ENCODE peak calls at places on chromosomes 16 and 17, in nine cellular contexts. Q, R, J, D, I, L, O, N and E are unnamed samples.

GRCh38 chr16:60648260-60648659 is 1388.0 kb downstream of the CDH8 start:
- DNase-seq in N (no peak), D (no peak), R (no peak), J (no peak), Q (no peak), L (no peak), I (peak), O (no peak), E (no peak)

GRCh38 chr17:1197379-1197778 is 17.6 kb upstream of the ABR start:
- DNase-seq in I (peak), L (peak), R (no peak), N (no peak), O (peak), D (no peak), Q (peak), J (peak), E (peak)

GRCh38 chr17:81462506-81463125 is 50.0 kb downstream of the ACTG1 start:
- DNase-seq in L (no peak), I (no peak), N (no peak), O (no peak), J (no peak), Q (no peak), R (no peak), D (no peak), E (no peak)

GRCh38 chr17:50558581-50558954 is 1.9 kb upstream of the CACNA1G start:
- DNase-seq in I (no peak), R (no peak), N (no peak), Q (no peak), J (no peak), L (no peak), O (no peak), D (no peak), E (no peak)

GRCh38 chr17:78623541-78623940 is 46.3 kb upstream of the DNAH17 start:
- DNase-seq in O (no peak), I (no peak), N (no peak), Q (no peak), R (no peak), D (no peak), L (no peak), J (no peak), E (no peak)

GRCh38 chr17:80886641-80887573 is 104.7 kb upstream of the CHMP6 start:
- DNase-seq in L (no peak), D (no peak), I (no peak), O (no peak), Q (no peak), N (no peak), J (no peak), R (no peak), E (no peak)

GRCh38 chr17:2688351-2689342 is 22.9 kb downstream of the CLUH start:
- DNase-seq in L (peak), I (peak), O (no peak), N (no peak), R (peak), J (no peak), D (no peak), Q (no peak), E (no peak)

GRCh38 chr17:28334666-28335200 is 539 bp downstream of the IFT20 start:
- DNase-seq in R (no peak), D (no peak), I (no peak), N (no peak), L (no peak), O (peak), Q (no peak), J (peak), E (no peak)

GRCh38 chr17:61139219-61139618 is 260.4 kb upstream of the TBX2 start:
- DNase-seq in O (peak), N (peak), J (no peak), I (peak), D (no peak), R (no peak), L (peak), Q (peak), E (peak)

GRCh38 chr16:72271841-72272240 is 99.9 kb upstream of the PMFBP1 start:
- DNase-seq in Q (no peak), O (no peak), D (no peak), R (no peak), N (no peak), I (no peak), J (no peak), L (no peak), E (no peak)

GRCh38 chr17:41750866-41751265 is 16.4 kb upstream of the HAP1 start:
- DNase-seq in L (no peak), I (no peak), N (no peak), D (no peak), J (no peak), Q (no peak), O (no peak), R (no peak), E (no peak)

GRCh38 chr17:2853111-2853721 is 57.0 kb downstream of the RAP1GAP2 start:
- DNase-seq in I (no peak), O (peak), R (peak), L (peak), J (no peak), Q (peak), N (no peak), D (no peak), E (peak)

GRCh38 chr17:34234616-34235015 is 20.5 kb upstream of the CCL2 start:
- DNase-seq in O (no peak), N (no peak), Q (no peak), L (no peak), R (no peak), I (no peak), J (no peak), D (no peak), E (no peak)

GRCh38 chr17:75459246-75459589 is 2.8 kb downstream of the TMEM94 start:
- DNase-seq in N (no peak), D (no peak), J (no peak), L (no peak), I (no peak), O (no peak), R (no peak), Q (no peak), E (no peak)

GRCh38 chr16:17831330-17831729 is 360.6 kb upstream of the XYLT1 start:
- DNase-seq in J (no peak), I (no peak), L (no peak), D (no peak), Q (peak), R (no peak), O (peak), N (no peak), E (no peak)

GRCh38 chr16:30085247-30085646 is 6.5 kb downstream of the TBX6 start:
- DNase-seq in R (no peak), J (no peak), D (no peak), O (no peak), N (no peak), Q (no peak), I (no peak), L (no peak), E (peak)

GRCh38 chr16:30084096-30084815 is 7.5 kb downstream of the TBX6 start:
- DNase-seq in D (no peak), O (no peak), R (no peak), L (no peak), Q (no peak), N (no peak), J (no peak), I (no peak), E (no peak)

GRCh38 chr16:30083216-30084055 is 7.6 kb downstream of the PPP4C start:
- DNase-seq in J (no peak), R (no peak), I (no peak), L (no peak), N (no peak), Q (no peak), D (no peak), O (no peak), E (no peak)

GRCh38 chr16:30084816-30085159 is 6.9 kb downstream of the TBX6 start:
- DNase-seq in N (no peak), I (no peak), D (no peak), Q (peak), L (no peak), R (no peak), O (peak), J (no peak), E (peak)

DNA sequence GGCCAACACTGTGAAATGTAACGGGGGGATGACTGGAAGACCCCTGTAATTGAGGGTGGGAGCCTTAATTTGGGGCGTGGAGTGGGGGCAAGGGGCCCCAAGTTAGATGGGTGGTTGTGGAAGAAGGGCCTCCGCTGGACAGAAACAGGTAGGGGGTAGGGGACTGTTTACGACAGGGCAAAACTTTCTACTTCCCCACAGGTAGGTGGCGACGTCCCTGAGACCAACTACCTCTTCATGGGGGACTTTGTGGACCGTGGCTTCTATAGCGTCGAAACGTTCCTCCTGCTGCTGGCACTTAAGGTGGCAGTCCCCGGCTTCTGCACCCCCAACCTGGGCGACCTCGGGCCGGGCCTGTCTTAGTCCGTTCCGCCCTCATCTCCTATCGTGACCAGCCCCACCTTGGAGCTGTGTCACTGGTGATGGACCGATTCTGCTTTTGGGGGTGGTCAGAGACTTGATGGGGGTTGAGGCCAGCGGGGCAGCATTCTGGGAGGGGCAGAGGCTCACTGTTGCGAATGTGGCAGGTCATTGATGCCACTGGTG is 6.8 kb downstream of the PPP4C start:
- DNase-seq in N (no peak), R (no peak), D (no peak), I (no peak), J (no peak), O (no peak), L (no peak), Q (no peak), E (no peak)
- TF ChIP-seq CTCF in N (peak), R (no peak), D (no peak), I (peak), J (peak), O (no peak), L (no peak), Q (no peak), E (no peak)

GRCh38 chr17:76581515-76581914 is 4.1 kb downstream of the ST6GALNAC2 start:
- DNase-seq in Q (no peak), L (no peak), N (no peak), R (no peak), D (no peak), I (no peak), J (no peak), O (no peak), E (no peak)

GRCh38 chr17:76585649-76586593 is at the start of gene ST6GALNAC2:
- DNase-seq in J (no peak), Q (peak), D (peak), O (no peak), N (no peak), L (peak), I (peak), R (peak), E (no peak)

GRCh38 chr17:76585048-76585648 is 512 bp downstream of the ST6GALNAC2 start:
- DNase-seq in I (no peak), J (no peak), Q (no peak), N (no peak), L (peak), D (no peak), O (no peak), R (no peak), E (no peak)

GRCh38 chr17:76584427-76585047 is 1.1 kb downstream of the ST6GALNAC2 start:
- DNase-seq in J (no peak), L (no peak), I (no peak), Q (no peak), N (no peak), R (no peak), O (no peak), D (no peak), E (no peak)

GRCh38 chr17:76582660-76583059 is 3.0 kb downstream of the ST6GALNAC2 start:
- DNase-seq in R (no peak), N (no peak), L (no peak), D (no peak), I (no peak), O (no peak), Q (no peak), J (no peak), E (no peak)
- H3K4me3 ChIP-seq in R (no peak), N (no peak), L (no peak), D (no peak), I (no peak), O (no peak), Q (no peak), J (no peak), E (no peak)

DNA sequence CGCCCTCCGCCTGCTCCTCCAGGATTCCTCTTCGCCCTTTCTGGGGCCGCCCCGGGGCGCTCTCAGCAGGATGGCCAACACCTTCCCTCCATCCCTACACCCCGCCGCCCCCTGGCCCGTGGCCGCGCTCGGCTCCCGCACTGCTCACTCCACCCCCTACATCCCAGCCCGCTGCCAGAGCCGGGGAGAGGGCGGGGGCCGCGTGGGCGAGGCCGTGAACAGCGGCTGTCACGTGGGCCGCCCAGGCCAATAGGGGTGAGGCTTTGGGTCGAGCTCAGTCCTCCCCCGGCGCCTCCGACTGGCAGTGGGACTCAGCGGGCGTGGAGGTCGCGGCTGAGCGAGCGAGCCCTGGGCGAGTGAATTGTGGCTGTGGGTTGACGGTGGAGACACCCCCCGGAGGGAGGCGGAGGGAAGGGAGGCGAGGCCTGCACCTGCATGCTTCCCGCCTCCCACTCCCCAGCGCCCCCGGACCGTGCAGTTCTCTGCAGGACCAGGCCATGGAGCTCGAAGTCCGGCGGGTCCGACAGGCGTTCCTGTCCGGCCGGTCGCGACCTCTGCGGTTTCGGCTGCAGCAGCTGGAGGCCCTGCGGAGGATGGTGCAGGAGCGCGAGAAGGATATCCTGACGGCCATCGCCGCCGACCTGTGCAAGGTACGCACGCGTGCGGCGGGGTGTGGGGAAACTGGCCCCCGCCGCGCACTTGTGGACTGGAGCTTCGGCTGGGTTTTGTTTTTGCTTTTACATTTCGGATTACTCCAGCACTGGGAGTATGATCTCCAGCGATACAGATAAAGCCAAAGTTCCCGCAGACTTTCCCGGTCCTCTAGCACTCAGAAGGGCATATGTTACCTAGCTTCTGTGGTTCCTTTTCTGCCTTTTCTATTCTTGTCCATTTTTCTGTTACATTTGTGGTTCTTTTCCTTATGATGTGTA is at the start of gene ALDH3A2:
- DNase-seq in J (peak), I (peak), O (peak), D (peak), N (peak), R (peak), Q (peak), L (peak), E (peak)
- TF ChIP-seq CTCF in J (peak), I (peak), O (no peak), D (no peak), N (no peak), R (no peak), Q (peak), L (no peak), E (peak)

GRCh38 chr16:3751878-3752277 is 34.6 kb upstream of the TRAP1 start:
- DNase-seq in D (no peak), Q (no peak), I (no peak), N (no peak), R (no peak), O (no peak), L (no peak), J (no peak), E (no peak)
- H3K4me3 ChIP-seq in D (no peak), Q (no peak), I (no peak), N (no peak), R (no peak), O (no peak), L (no peak), J (no peak), E (no peak)

DNA sequence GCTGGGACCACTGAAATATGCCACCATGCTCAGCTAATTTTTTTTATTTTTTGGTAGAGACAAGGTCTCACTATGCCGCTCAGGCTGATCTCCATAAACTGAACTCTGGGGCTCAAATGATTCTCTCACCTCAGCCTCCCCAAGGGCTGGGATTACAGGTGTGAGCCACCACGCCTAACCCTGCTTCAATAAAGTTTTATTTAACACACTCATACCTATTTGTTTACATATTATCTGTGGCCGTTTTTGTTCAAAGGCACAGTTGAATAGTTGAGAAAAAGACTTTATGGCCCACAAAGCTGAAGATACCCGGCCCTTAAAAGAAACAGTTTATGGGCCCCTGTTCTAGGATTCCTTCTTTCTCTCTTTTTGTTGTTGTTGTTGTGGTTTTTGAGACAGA is 419.8 kb downstream of the SLC39A11 start:
- DNase-seq in Q (no peak), R (no peak), N (no peak), I (no peak), J (no peak), D (no peak), L (no peak), O (no peak), E (no peak)
- TF ChIP-seq CTCF in Q (no peak), R (no peak), N (no peak), I (no peak), J (no peak), D (no peak), L (no peak), O (no peak), E (no peak)